ENCODE peak calls at places on chromosomes 6 and 20, in eight cellular contexts. A, P, N, C, X, O, Q and V are unnamed samples.

GRCh38 chr6:26428206-26428605 is 12.1 kb upstream of the BTN3A3 start:
- DNase-seq in A (no peak), P (no peak), N (no peak), C (no peak), X (no peak), O (no peak), Q (no peak), V (no peak)

GRCh38 chr20:43985608-43986316 is 71.1 kb downstream of the TOX2 start:
- DNase-seq in A (no peak), P (no peak), N (no peak), C (no peak), X (no peak), O (no peak), Q (no peak), V (no peak)

GRCh38 chr6:96124778-96125177 is 109.0 kb downstream of the FUT9 start:
- DNase-seq in A (no peak), P (no peak), N (no peak), C (no peak), X (no peak), O (no peak), Q (no peak), V (no peak)

GRCh38 chr6:134389658-134390057 is 71.7 kb upstream of the SGK1 start:
- DNase-seq in A (no peak), P (no peak), N (no peak), C (no peak), X (no peak), O (no peak), Q (no peak), V (peak; percentile 50)

GRCh38 chr20:25022680-25023079 is 30.1 kb upstream of the APMAP start:
- DNase-seq in A (no peak), P (no peak), N (peak; percentile 85), C (no peak), X (no peak), O (no peak), Q (no peak), V (peak; percentile 38)

GRCh38 chr20:12177657-12178293 is 260.1 kb downstream of the BTBD3 start:
- DNase-seq in A (no peak), P (no peak), N (peak; percentile 93), C (no peak), X (no peak), O (no peak), Q (no peak), V (no peak)

GRCh38 chr6:78629154-78629721 is 238.1 kb upstream of the IRAK1BP1 start:
- DNase-seq in A (no peak), P (no peak), N (no peak), C (no peak), X (no peak), O (no peak), Q (peak; percentile 42), V (no peak)

GRCh38 chr6:101015541-101015940 is 134.4 kb upstream of the ASCC3 start:
- DNase-seq in A (no peak), P (no peak), N (no peak), C (no peak), X (no peak), O (no peak), Q (no peak), V (no peak)